ENCODE peak calls at places on chromosome 6, in nine cellular contexts. P is A549, F is fibroblast of lung, W is esophagus squamous epithelium, L is sigmoid colon, A is tibial artery, O is Peyer's patch, J is heart left ventricle, K is GM23338. B is an unnamed sample.

GRCh38 chr6:11023032-11023431 is 21.1 kb downstream of the ELOVL2 start:
- DNase-seq in P (no peak), F (no peak), W (no peak), L (no peak), A (no peak), O (no peak), J (no peak), K (no peak), B (no peak)

GRCh38 chr6:139882234-139882633 is 507.8 kb upstream of the CITED2 start:
- DNase-seq in P (no peak), F (peak; percentile 65), W (no peak), L (no peak), A (no peak), O (no peak), J (no peak), K (peak; percentile 40), B (no peak)

GRCh38 chr6:90285611-90286381 is 10.8 kb downstream of the BACH2 start:
- DNase-seq in P (peak; percentile 76), F (peak; percentile 96), W (peak; percentile 56), L (peak; percentile 86), A (peak; percentile 90), O (no peak), J (peak; percentile 85), K (peak; percentile 78), B (peak; percentile 88)

GRCh38 chr6:21587182-21587924 is 6.2 kb upstream of the SOX4 start:
- DNase-seq in P (peak; percentile 61), F (peak; percentile 76), W (no peak), L (peak; percentile 72), A (peak; percentile 77), O (no peak), J (peak; percentile 51), K (peak; percentile 82), B (peak; percentile 69)

GRCh38 chr6:138417493-138418117 is 13.6 kb downstream of the HEBP2 start:
- DNase-seq in P (no peak), F (no peak), W (no peak), L (no peak), A (no peak), O (no peak), J (no peak), K (no peak), B (no peak)

GRCh38 chr6:139839506-139840156 is 465.2 kb upstream of the CITED2 start:
- DNase-seq in P (no peak), F (no peak), W (no peak), L (peak; percentile 74), A (peak; percentile 80), O (no peak), J (peak; percentile 22), K (no peak), B (peak; percentile 65)

GRCh38 chr6:119078449-119079287 is at the start of gene FAM184A:
- DNase-seq in P (peak; percentile 33), F (peak; percentile 63), W (no peak), L (peak; percentile 82), A (peak; percentile 74), O (peak; percentile 80), J (peak; percentile 54), K (peak; percentile 80), B (peak; percentile 89)

GRCh38 chr6:34177181-34177591 is 31.3 kb upstream of the GRM4 start:
- DNase-seq in P (no peak), F (no peak), W (no peak), L (no peak), A (no peak), O (no peak), J (no peak), K (no peak), B (no peak)

GRCh38 chr6:31597006-31597405 is 4.2 kb upstream of the NCR3 start:
- DNase-seq in P (peak; percentile 39), F (peak; percentile 23), W (no peak), L (no peak), A (no peak), O (no peak), J (no peak), K (peak; percentile 56), B (no peak)

GRCh38 chr6:99348220-99348822 is 1.2 kb downstream of the FAXC start:
- DNase-seq in P (no peak), F (no peak), W (no peak), L (no peak), A (no peak), O (no peak), J (no peak), K (no peak), B (no peak)

GRCh38 chr6:73704798-73705197 is 8.8 kb downstream of the CD109 start:
- DNase-seq in P (no peak), F (no peak), W (no peak), L (no peak), A (no peak), O (no peak), J (no peak), K (no peak), B (no peak)

GRCh38 chr6:79384845-79385244 is 150.4 kb upstream of the HMGN3 start:
- DNase-seq in P (no peak), F (peak; percentile 32), W (no peak), L (no peak), A (no peak), O (no peak), J (no peak), K (no peak), B (peak; percentile 51)

DNA sequence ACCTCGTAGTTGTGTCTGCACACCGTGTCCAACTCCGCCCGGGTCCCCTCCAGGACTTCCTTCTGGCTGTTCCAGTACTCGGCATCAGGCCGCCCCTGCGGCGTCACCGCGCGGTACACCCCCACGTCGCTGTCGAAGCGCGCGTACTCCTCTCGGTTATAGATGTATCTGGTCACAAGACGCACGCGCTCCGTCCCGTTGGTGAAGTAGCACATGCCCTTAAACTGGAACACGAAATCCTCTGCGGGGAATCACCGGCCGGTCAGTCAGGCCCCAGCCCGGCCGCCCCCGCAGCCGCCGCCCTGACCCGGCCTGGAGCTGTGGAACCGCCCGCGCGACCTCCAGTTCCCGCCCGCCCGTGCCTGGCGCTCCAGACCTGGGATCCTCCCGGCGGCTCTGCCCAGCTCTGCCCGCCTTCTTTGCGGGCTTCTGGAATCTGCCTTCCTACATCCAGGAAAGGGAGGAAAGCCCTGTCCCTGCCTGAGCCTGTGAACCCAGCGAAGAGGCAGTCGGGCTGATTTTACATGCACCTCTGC is 1.6 kb downstream of the HLA-DQB1 start:
- DNase-seq in P (no peak), F (no peak), W (no peak), L (peak; percentile 72), A (no peak), O (no peak), J (peak; percentile 49), K (peak; percentile 65), B (no peak)
- H3K4me3 ChIP-seq in P (no peak overlapping the region), F (no peak overlapping the region), W (no peak overlapping the region), L (no peak overlapping the region), A (no peak overlapping the region), O (no peak overlapping the region), J (peak overlapping the region; percentile 60), K (peak overlapping the region; percentile 48), B (no peak overlapping the region)

DNA sequence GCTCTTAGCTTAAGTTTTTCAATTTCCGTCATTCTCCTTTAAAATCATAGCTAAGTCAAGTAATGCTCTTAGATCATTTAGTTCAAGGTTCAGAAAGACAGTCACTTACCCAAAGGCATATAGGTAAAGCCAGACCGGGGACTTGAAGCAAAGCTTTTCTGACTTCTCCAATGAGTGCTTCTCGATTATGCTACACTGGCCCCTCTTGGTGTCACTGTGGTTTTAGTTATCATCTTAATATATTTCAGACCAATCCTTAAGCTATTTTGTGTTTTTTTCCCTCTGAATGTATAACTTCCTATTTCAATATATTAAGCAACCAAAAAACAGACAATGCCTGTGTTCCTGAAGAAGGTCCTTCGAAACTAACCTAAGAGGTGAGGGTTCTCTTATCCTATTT is 3.8 kb downstream of the PRDM1 start:
- DNase-seq in P (no peak), F (peak; percentile 75), W (no peak), L (no peak), A (no peak), O (no peak), J (no peak), K (no peak), B (no peak)
- TF ChIP-seq CTCF in P (no peak), F (peak; percentile 27), W (no peak), L (no peak), A (no peak), O (no peak), J (no peak), K (peak; percentile 32), B (no peak)

GRCh38 chr6:157428418-157429202 is 47.6 kb downstream of the ZDHHC14 start:
- DNase-seq in P (peak; percentile 16), F (no peak), W (no peak), L (no peak), A (no peak), O (no peak), J (no peak), K (peak; percentile 34), B (no peak)
- H3K4me1 ChIP-seq in P (peaks cover 12% of the 10 kb centered on the region), F (no peaks in the 10 kb centered on the region), W (no peaks in the 10 kb centered on the region), L (no peaks in the 10 kb centered on the region), A (no peaks in the 10 kb centered on the region), O (no peaks in the 10 kb centered on the region), J (peaks cover 80% of the 10 kb centered on the region), K (peaks cover 22% of the 10 kb centered on the region), B (no peaks in the 10 kb centered on the region)

GRCh38 chr6:35296931-35297330 is 687 bp upstream of the DEF6 start:
- DNase-seq in P (no peak), F (no peak), W (no peak), L (peak; percentile 49), A (peak; percentile 54), O (no peak), J (no peak), K (no peak), B (no peak)

GRCh38 chr6:35295521-35296315 is 1.9 kb upstream of the DEF6 start:
- DNase-seq in P (no peak), F (no peak), W (no peak), L (peak; percentile 52), A (peak; percentile 58), O (no peak), J (no peak), K (no peak), B (no peak)

GRCh38 chr6:35299674-35300073 is 2.1 kb downstream of the DEF6 start:
- DNase-seq in P (no peak), F (no peak), W (no peak), L (peak; percentile 68), A (peak; percentile 64), O (no peak), J (peak; percentile 36), K (no peak), B (peak; percentile 61)

GRCh38 chr6:35298625-35299140 is 1.1 kb downstream of the DEF6 start:
- DNase-seq in P (no peak), F (no peak), W (no peak), L (peak; percentile 34), A (peak; percentile 51), O (no peak), J (no peak), K (no peak), B (no peak)

DNA sequence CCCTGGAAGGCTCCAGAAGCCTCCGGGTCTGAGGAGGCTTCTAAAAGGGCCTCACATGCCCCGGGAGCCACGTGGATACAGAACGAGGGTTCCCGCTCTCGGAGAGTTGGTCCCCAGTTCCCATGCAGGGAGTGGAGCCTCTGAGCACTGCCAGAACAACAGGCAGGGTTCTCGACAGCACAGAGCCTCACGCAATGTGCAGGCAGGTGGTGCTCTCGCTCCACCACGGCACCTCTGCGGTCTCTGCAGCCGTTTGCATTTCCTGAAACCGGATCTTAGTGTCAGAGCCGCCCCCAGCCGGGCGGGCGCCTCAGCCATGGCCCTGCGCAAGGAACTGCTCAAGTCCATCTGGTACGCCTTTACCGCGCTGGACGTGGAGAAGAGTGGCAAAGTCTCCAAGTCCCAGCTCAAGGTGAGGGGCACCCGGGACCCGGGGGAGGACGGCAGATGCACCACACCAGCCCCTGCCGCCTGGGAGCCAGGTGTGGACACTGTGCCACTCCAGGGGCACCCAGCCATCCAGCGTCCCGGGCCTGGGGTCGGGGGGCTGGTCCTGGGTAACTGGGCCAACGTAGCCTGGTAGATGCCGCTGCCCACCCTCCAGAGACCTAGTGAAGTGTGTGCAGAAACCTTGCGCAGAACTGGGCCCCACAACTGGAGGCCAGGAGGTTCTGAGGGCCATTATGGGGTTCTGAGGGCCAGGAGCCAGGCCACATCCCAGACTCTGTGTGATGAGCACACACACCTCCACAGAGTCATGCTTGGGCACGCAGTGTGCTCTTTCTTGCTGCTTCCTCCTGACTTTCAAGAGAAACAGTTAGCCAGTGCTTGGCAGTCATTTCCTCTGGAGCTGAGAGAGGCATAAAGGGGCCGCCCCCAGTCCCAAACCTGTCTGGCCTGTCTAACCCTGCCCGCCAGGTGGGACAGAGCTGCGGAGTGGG is at the start of gene DEF6:
- DNase-seq in P (peak; percentile 31), F (peak; percentile 80), W (peak; percentile 48), L (peak; percentile 90), A (peak; percentile 79), O (peak; percentile 88), J (peak; percentile 79), K (peak; percentile 94), B (peak; percentile 90)
- H3K4me3 ChIP-seq in P (no peak within 1 kb of the TSS), F (peak within 1 kb of the TSS; percentile 19), W (peak within 1 kb of the TSS; percentile 56), L (peak within 1 kb of the TSS; percentile 24), A (peak within 1 kb of the TSS; percentile 31), O (peak within 1 kb of the TSS; percentile 75), J (peak within 1 kb of the TSS; percentile 47), K (peak within 1 kb of the TSS; percentile 50), B (peak within 1 kb of the TSS; percentile 57)

B was measured in left lung.